ENCODE peak calls at places on chromosome 1, in eight cellular contexts. L is CD8-positive, alpha-beta memory T cell; Q is endothelial cell; P is NCI-H1436; H is upper lobe of right lung; C is GM19239; O is progenitor cell of endocrine pancreas; I is midbrain. A is an unnamed sample.

GRCh38 chr1:150881331-150882070 is 5.1 kb upstream of the ARNT start:
- DNase-seq in L (no peak), Q (no peak), P (no peak), H (no peak), C (no peak), O (no peak), I (no peak), A (no peak)

GRCh38 chr1:156337888-156338179 is 258 bp downstream of the CCT3 start:
- DNase-seq in L (no peak), Q (no peak), P (no peak), H (no peak), C (no peak), O (no peak), I (peak), A (no peak)

GRCh38 chr1:116690809-116691323 is 23.3 kb upstream of the IGSF3 start:
- DNase-seq in L (no peak), Q (no peak), P (no peak), H (no peak), C (no peak), O (no peak), I (no peak), A (peak)

GRCh38 chr1:32485554-32486255 is 20.8 kb downstream of the ZBTB8B start:
- DNase-seq in L (no peak), Q (no peak), P (no peak), H (no peak), C (no peak), O (no peak), I (no peak), A (no peak)

GRCh38 chr1:168000656-168001055 is 63.8 kb upstream of the MPC2 start:
- DNase-seq in L (no peak), Q (no peak), P (no peak), H (no peak), C (no peak), O (no peak), I (no peak), A (no peak)

GRCh38 chr1:205335692-205336091 is 14.1 kb upstream of the NUAK2 start:
- DNase-seq in L (peak), Q (peak), P (peak), H (peak), C (peak), O (peak), I (peak), A (peak)

GRCh38 chr1:23924601-23925000 is 11.4 kb upstream of the CNR2 start:
- DNase-seq in L (no peak), Q (no peak), P (no peak), H (no peak), C (no peak), O (no peak), I (no peak), A (no peak)

GRCh38 chr1:60916926-60917325 is 165.4 kb upstream of the NFIA start:
- DNase-seq in L (no peak), Q (no peak), P (no peak), H (no peak), C (no peak), O (no peak), I (no peak), A (no peak)

GRCh38 chr1:228276361-228276831 is 68.6 kb downstream of the OBSCN start:
- DNase-seq in L (no peak), Q (no peak), P (no peak), H (no peak), C (no peak), O (no peak), I (no peak), A (no peak)

GRCh38 chr1:146007785-146008133 is 11.4 kb upstream of the TXNIP start:
- DNase-seq in L (no peak), Q (no peak), P (no peak), H (no peak), C (no peak), O (no peak), I (no peak), A (no peak)

GRCh38 chr1:36387141-36387949 is 1.6 kb upstream of the STK40 start:
- DNase-seq in L (no peak), Q (no peak), P (no peak), H (no peak), C (no peak), O (no peak), I (no peak), A (no peak)

GRCh38 chr1:208219659-208220282 is 24.4 kb downstream of the PLXNA2 start:
- DNase-seq in L (no peak), Q (peak), P (no peak), H (peak), C (no peak), O (no peak), I (no peak), A (no peak)